ENCODE peak calls at places on chromosome 2, in four cellular contexts. D, Y, V and T are unnamed samples.

GRCh38 chr2:33670392-33670937 is 71.4 kb upstream of the FAM98A start:
- DNase-seq in D (no peak), Y (no peak), V (no peak), T (no peak)

GRCh38 chr2:178280261-178280852 is 86.0 kb downstream of the OSBPL6 start:
- DNase-seq in D (peak; percentile 76), Y (peak; percentile 66), V (no peak), T (peak; percentile 58)

GRCh38 chr2:220572385-220572784 is 945.0 kb downstream of the SLC4A3 start:
- DNase-seq in D (peak; percentile 69), Y (no peak), V (no peak), T (peak; percentile 11)

GRCh38 chr2:43088148-43089073 is 138.0 kb downstream of the ZFP36L2 start:
- DNase-seq in D (no peak), Y (peak; percentile 54), V (no peak), T (peak; percentile 51)

GRCh38 chr2:225136552-225136951 is 94.3 kb upstream of the DOCK10 start:
- DNase-seq in D (no peak), Y (no peak), V (no peak), T (no peak)

GRCh38 chr2:186691231-186691630 is 2.6 kb upstream of the FAM171B start:
- DNase-seq in D (no peak), Y (no peak), V (no peak), T (no peak)

GRCh38 chr2:192298664-192299063 is 103.9 kb upstream of the TMEFF2 start:
- DNase-seq in D (no peak), Y (no peak), V (no peak), T (no peak)

GRCh38 chr2:157302492-157303099 is 23.0 kb downstream of the ERMN start:
- DNase-seq in D (peak; percentile 56), Y (no peak), V (peak; percentile 36), T (peak; percentile 50)

GRCh38 chr2:74036450-74037175 is 51.9 kb downstream of the TET3 start:
- DNase-seq in D (no peak), Y (no peak), V (no peak), T (no peak)

GRCh38 chr2:78009289-78009688 is 487.1 kb upstream of the LRRTM4 start:
- DNase-seq in D (no peak), Y (no peak), V (no peak), T (no peak)

GRCh38 chr2:110166246-110166645 is 38.6 kb downstream of the NPHP1 start:
- DNase-seq in D (peak; percentile 14), Y (no peak), V (no peak), T (no peak)

GRCh38 chr2:85765081-85765731 is 11.4 kb downstream of the ATOH8 start:
- DNase-seq in D (no peak), Y (no peak), V (no peak), T (no peak)

GRCh38 chr2:170307988-170308387 is 130.0 kb downstream of the MYO3B start:
- DNase-seq in D (no peak), Y (no peak), V (no peak), T (no peak)

GRCh38 chr2:3134026-3134571 is 243.5 kb downstream of the EIPR1 start:
- DNase-seq in D (no peak), Y (no peak), V (peak; percentile 5), T (no peak)

GRCh38 chr2:69013837-69014796 is 1.1 kb downstream of the ANTXR1 start:
- DNase-seq in D (peak; percentile 37), Y (no peak), V (no peak), T (peak; percentile 30)

GRCh38 chr2:116094196-116094595 is 1651.8 kb downstream of the DPP10 start:
- DNase-seq in D (no peak), Y (no peak), V (no peak), T (no peak)
- TF ChIP-seq CTCF in D (no peak), Y (no peak), V (no peak), T (no peak)

GRCh38 chr2:235670974-235671787 is 177.3 kb downstream of the AGAP1 start:
- DNase-seq in D (no peak), Y (peak; percentile 44), V (no peak), T (no peak)
- TF ChIP-seq CTCF in D (no peak), Y (no peak), V (no peak), T (peak; percentile 12)

DNA sequence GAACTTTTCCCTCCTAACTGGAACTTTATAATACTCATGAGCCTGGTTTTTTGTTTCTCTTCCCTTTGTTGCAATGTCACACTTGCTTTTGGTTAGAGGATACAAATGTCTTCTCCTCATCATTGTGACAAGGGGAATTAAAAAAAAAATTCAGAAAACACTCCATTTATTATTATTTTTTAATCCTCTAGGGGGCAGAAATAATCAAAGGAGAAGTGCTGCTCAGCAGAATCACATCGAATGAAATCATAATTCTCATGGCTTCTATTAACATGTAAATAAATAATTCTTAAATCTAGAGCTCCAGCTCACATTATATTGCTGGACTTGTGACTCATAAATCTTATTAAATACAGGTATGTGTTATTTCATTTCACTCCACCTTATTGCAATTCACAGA is 273.8 kb downstream of the TRIB2 start:
- DNase-seq in D (peak; percentile 14), Y (no peak), V (no peak), T (no peak)
- TF ChIP-seq CTCF in D (peak; percentile 42), Y (peak; percentile 48), V (no peak), T (peak; percentile 73)

GRCh38 chr2:142734231-142734630 is 143.2 kb upstream of the KYNU start:
- DNase-seq in D (no peak), Y (no peak), V (no peak), T (no peak)
- TF ChIP-seq CTCF in D (no peak), Y (peak; percentile 49), V (no peak), T (peak; percentile 47)

DNA sequence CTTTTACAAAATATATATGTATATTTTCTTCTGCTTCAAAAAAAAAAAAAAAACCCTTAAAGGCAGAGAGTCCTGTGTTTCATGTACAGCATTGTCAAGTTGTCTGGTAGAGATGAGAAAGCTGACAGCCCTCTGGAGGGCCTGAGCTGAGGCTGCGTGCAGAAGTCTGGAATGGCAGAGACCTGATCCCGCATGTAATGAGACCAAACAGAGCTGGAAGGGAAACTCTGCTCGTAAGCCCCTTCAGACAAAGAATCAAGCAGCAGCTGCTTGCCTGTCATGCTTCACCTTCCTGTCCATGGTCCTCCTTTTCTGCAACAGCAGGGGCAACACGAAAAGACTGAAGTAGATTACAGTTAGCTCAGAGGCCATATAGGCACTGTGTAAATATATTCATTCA is 912.5 kb downstream of the CPS1 start:
- DNase-seq in D (no peak), Y (no peak), V (no peak), T (no peak)
- TF ChIP-seq CTCF in D (no peak), Y (no peak), V (no peak), T (no peak)

GRCh38 chr2:114113527-114113926 is 223.6 kb downstream of the ACTR3 start:
- DNase-seq in D (no peak), Y (no peak), V (no peak), T (no peak)
- TF ChIP-seq CTCF in D (no peak), Y (no peak), V (no peak), T (no peak)

GRCh38 chr2:111958901-111959300 is 60.5 kb downstream of the MERTK start:
- DNase-seq in D (no peak), Y (no peak), V (no peak), T (no peak)
- TF ChIP-seq CTCF in D (no peak), Y (peak; percentile 25), V (peak; percentile 21), T (peak; percentile 52)

GRCh38 chr2:136874258-136874657 is 108.9 kb downstream of the THSD7B start:
- DNase-seq in D (peak; percentile 2), Y (no peak), V (no peak), T (no peak)
- TF ChIP-seq CTCF in D (peak; percentile 31), Y (peak; percentile 23), V (no peak), T (peak; percentile 60)

DNA sequence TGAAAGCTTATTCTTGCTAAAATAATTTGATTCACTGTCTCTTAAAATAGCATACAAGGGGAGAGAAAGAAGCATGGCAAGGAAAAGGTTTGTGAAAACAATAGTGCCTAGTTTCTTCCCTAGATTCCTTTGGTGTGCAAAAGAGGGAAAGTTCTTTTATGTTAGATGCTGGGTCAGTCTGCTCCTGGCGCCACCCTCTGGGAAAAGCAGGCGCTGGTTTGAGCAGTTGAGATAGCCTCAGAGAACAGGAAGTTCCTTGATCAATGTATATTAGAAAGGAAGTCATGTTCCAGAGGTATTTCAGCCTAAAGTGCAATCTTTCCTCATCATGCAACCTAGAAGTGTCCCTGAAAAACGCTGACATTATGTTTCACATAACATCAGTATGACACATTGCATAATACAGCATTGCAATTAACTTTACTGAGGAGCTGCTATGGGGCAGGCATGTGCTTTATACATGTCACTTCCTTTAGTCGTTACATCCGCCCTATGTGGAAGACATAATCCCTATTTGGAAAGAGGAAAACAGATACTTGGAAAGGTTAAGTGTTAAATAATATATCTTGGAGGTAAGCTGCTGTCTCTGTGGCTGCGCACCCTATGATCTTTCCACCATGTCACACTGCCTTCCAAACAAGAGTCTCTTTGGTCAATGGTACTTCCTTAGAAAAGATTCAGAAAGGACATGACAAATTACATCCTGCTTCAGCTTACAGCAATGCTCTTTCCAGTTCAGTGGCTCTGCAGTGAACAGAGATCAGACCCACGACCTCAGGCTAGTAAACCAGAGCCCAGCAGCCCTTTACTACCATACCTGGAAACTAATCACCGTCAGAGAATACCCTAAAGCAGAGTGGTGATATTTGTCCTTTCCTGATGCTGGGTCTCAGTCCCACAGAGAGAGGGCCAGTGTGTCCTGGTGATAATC is 369.7 kb downstream of the RAD51AP2 start:
- DNase-seq in D (peak; percentile 2), Y (no peak), V (no peak), T (no peak)
- TF ChIP-seq CTCF in D (peak; percentile 23), Y (no peak), V (peak; percentile 5), T (no peak)